ENCODE peak calls at places on chromosome 21, in six cellular contexts. T is lower lobe of right lung; A is GM23338; Q is CD8-positive, alpha-beta memory T cell; X is brain microvascular endothelial cell; R is mesendoderm. M is an unnamed sample.

GRCh38 chr21:45421071-45421845 is 16.3 kb downstream of the COL18A1 start:
- DNase-seq in Q (no peak), A (no peak), R (no peak), X (no peak), T (peak; percentile 75), M (no peak)

GRCh38 chr21:44397431-44398031 is 44.1 kb downstream of the TRPM2 start:
- DNase-seq in A (peak; percentile 19), X (no peak), T (no peak), R (no peak), Q (no peak), M (no peak)

GRCh38 chr21:31879251-31879650 is 6.4 kb downstream of the HUNK start:
- DNase-seq in T (no peak), R (no peak), A (no peak), X (no peak), Q (no peak), M (no peak)

GRCh38 chr21:42666023-42666747 is 12.8 kb downstream of the PDE9A start:
- DNase-seq in Q (no peak), T (no peak), A (peak; percentile 47), R (peak; percentile 39), X (no peak), M (no peak)

GRCh38 chr21:46153259-46154154 is 1.9 kb downstream of the FTCD start:
- DNase-seq in R (peak; percentile 83), T (peak; percentile 57), X (no peak), A (peak; percentile 88), Q (peak; percentile 27), M (no peak)

GRCh38 chr21:31656199-31657095 is 3.0 kb upstream of the SOD1 start:
- DNase-seq in R (no peak), X (no peak), T (no peak), Q (no peak), A (no peak), M (no peak)

GRCh38 chr21:18253809-18254208 is 9.2 kb downstream of the CHODL start:
- DNase-seq in X (no peak), Q (no peak), A (no peak), R (no peak), T (no peak), M (no peak)

GRCh38 chr21:36698160-36699025 is 522 bp upstream of the SIM2 start:
- DNase-seq in T (no peak), A (peak; percentile 71), R (peak; percentile 53), Q (no peak), X (no peak), M (no peak)

GRCh38 chr21:42289926-42290325 is 25.3 kb downstream of the TFF3 start:
- DNase-seq in Q (no peak), A (no peak), T (peak; percentile 81), X (no peak), R (no peak), M (no peak)

GRCh38 chr21:44071359-44072104 is 35.7 kb upstream of the PWP2 start:
- DNase-seq in R (peak; percentile 77), Q (no peak), X (no peak), A (peak; percentile 38), T (no peak), M (no peak)

GRCh38 chr21:30839304-30839703 is 9.7 kb upstream of the KRTAP7-1 start:
- DNase-seq in Q (no peak), X (peak; percentile 4), A (peak; percentile 82), R (peak; percentile 71), T (no peak), M (no peak)

GRCh38 chr21:43864313-43864805 is 664 bp upstream of the AGPAT3 start:
- DNase-seq in T (peak; percentile 79), X (no peak), Q (no peak), A (peak; percentile 84), R (peak; percentile 34), M (no peak)

GRCh38 chr21:36964832-36965719 is 1.4 kb downstream of the HLCS start:
- DNase-seq in Q (no peak), A (no peak), R (peak; percentile 55), X (no peak), T (no peak), M (no peak)

GRCh38 chr21:46124083-46124925 is 26.4 kb downstream of the COL6A2 start:
- DNase-seq in A (no peak), R (no peak), Q (peak; percentile 0), X (no peak), T (no peak), M (no peak)

GRCh38 chr21:24938592-24938991 is 668.7 kb downstream of the MRPL39 start:
- DNase-seq in A (no peak), Q (no peak), T (no peak), X (no peak), R (no peak), M (no peak)

GRCh38 chr21:41712201-41712600 is 54.7 kb downstream of the RIPK4 start:
- DNase-seq in X (no peak), R (peak; percentile 62), T (no peak), A (peak; percentile 74), Q (no peak), M (no peak)

GRCh38 chr21:28892550-28893111 is 100.0 kb downstream of the LTN1 start:
- DNase-seq in A (no peak), Q (no peak), X (no peak), R (no peak), T (no peak), M (no peak)

GRCh38 chr21:37619464-37619974 is 252.9 kb downstream of the DYRK1A start:
- DNase-seq in R (no peak), Q (no peak), T (no peak), A (no peak), X (no peak), M (no peak)

GRCh38 chr21:37045139-37045538 is 27.7 kb downstream of the PIGP start:
- DNase-seq in R (no peak), X (no peak), Q (peak; percentile 6), T (no peak), A (no peak), M (no peak)

GRCh38 chr21:36587388-36587787 is 107.5 kb upstream of the CLDN14 start:
- DNase-seq in X (peak; percentile 6), Q (no peak), R (no peak), T (no peak), A (no peak), M (no peak)

GRCh38 chr21:31358148-31358547 is 14.1 kb upstream of the TIAM1 start:
- DNase-seq in T (no peak), Q (no peak), R (no peak), A (no peak), X (no peak), M (no peak)

GRCh38 chr21:42721341-42721824 is 68.0 kb downstream of the PDE9A start:
- DNase-seq in T (no peak), Q (no peak), X (no peak), A (no peak), R (no peak), M (no peak)

GRCh38 chr21:26127918-26128317 is 42.7 kb downstream of the APP start:
- DNase-seq in Q (no peak), T (no peak), X (peak; percentile 53), R (no peak), A (no peak), M (no peak)

GRCh38 chr21:25949701-25950100 is 214.9 kb downstream of the GABPA start:
- DNase-seq in X (no peak), Q (no peak), A (no peak), T (no peak), R (no peak), M (no peak)

GRCh38 chr21:31205412-31205811 is 138.6 kb downstream of the TIAM1 start:
- DNase-seq in R (no peak), X (no peak), A (no peak), Q (no peak), T (no peak), M (no peak)

GRCh38 chr21:46056450-46056903 is 41.4 kb upstream of the COL6A2 start:
- DNase-seq in Q (no peak), X (peak; percentile 72), R (no peak), A (peak; percentile 51), T (peak; percentile 53), M (no peak)

GRCh38 chr21:35142036-35142825 is 93.1 kb upstream of the RUNX1 start:
- DNase-seq in R (no peak), T (no peak), X (no peak), Q (no peak), A (no peak), M (no peak)

GRCh38 chr21:37198989-37199924 is 67.9 kb downstream of the VPS26C start:
- DNase-seq in T (no peak), A (no peak), R (no peak), X (peak; percentile 78), Q (no peak), M (no peak)

GRCh38 chr21:42061866-42062542 is 9.1 kb upstream of the UMODL1 start:
- DNase-seq in T (no peak), Q (peak; percentile 57), R (no peak), A (peak; percentile 41), X (no peak), M (no peak)

GRCh38 chr21:35475768-35476167 is 426.7 kb upstream of the RUNX1 start:
- DNase-seq in R (no peak), X (peak; percentile 65), Q (no peak), A (no peak), T (no peak), M (peak; percentile 1)

GRCh38 chr21:39097981-39098380 is 85.3 kb downstream of the PSMG1 start:
- DNase-seq in X (no peak), R (no peak), A (no peak), Q (no peak), T (no peak), M (no peak)
- H3K27ac ChIP-seq in X (no peak overlapping the region), R (no peak overlapping the region), A (no peak overlapping the region), Q (no peak overlapping the region), T (peak overlapping the region; percentile 79), M (no peak overlapping the region)

DNA sequence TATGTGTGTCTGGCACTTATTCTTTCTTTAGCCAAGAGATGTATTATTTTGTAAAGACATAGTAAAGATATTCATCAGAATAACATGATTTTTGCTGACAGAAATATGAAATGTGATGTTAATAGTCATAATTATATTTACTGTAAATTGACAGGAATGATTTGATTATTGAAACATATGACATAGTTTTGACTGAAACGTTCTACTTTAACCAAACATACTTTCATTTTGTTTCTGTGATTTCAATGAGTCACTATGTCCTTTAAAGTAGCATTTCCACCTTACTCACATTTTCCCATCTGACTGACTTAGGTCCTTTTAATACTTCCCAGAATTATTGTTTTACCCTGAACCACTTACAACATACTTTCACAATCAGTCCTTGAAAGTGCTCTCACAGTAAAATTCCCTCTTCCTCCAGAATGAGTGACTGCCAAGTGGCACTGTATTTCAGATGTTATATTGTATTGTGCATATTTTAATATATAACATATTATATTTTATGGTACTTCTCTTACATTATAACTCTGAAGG is 437.9 kb downstream of the NCAM2 start:
- DNase-seq in Q (no peak), A (no peak), X (no peak), R (no peak), T (no peak), M (no peak)
- H3K27ac ChIP-seq in Q (no peak overlapping the region), A (no peak overlapping the region), X (no peak overlapping the region), R (no peak overlapping the region), T (no peak overlapping the region), M (no peak overlapping the region)

DNA sequence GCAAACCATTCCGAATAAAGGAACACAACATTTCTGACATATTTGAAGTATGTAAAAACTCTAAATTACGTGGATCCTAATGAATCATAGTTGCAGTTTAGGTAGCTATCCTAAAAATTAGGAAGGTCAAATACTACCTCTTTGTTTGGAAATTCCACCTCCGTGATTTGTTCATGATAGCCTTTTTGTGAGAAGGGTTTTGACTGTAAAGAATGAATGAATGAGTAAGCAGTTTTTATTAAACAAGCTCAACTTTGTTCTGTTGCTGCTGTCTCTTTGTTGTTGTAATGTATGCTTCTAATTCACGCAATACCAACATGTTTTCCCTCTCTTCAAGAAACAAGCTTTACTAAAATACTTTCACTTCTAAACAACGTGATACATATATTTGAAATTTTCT is 840.4 kb downstream of the USP25 start:
- DNase-seq in X (no peak), R (no peak), Q (no peak), T (no peak), A (no peak), M (no peak)
- H3K27ac ChIP-seq in X (peak overlapping the region; percentile 51), R (no peak overlapping the region), Q (no peak overlapping the region), T (no peak overlapping the region), A (no peak overlapping the region), M (peak overlapping the region; percentile 56)

GRCh38 chr21:39885119-39885848 is 18.0 kb downstream of the PCP4 start:
- DNase-seq in T (no peak), Q (no peak), R (no peak), A (no peak), X (no peak), M (no peak)
- H3K27ac ChIP-seq in T (no peak overlapping the region), Q (no peak overlapping the region), R (no peak overlapping the region), A (no peak overlapping the region), X (no peak overlapping the region), M (no peak overlapping the region)